ENCODE peak calls at places on chromosomes 7 and 10, in four cellular contexts. M, A, V and Z are unnamed samples.

GRCh38 chr7:14850039-14850438 is 52.5 kb downstream of the DGKB start:
- DNase-seq in A (no peak), V (no peak), M (no peak), Z (no peak)

GRCh38 chr10:96369890-96370574 is 11.2 kb upstream of the OPALIN start:
- DNase-seq in A (no peak), M (peak; percentile 65), V (peak; percentile 10), Z (no peak)

GRCh38 chr7:147700702-147701101 is 889.9 kb upstream of the C7orf33 start:
- DNase-seq in M (no peak), A (no peak), V (no peak), Z (no peak)

GRCh38 chr7:95321720-95322119 is 2.6 kb downstream of the PON1 start:
- DNase-seq in M (no peak), A (no peak), V (no peak), Z (no peak)

GRCh38 chr7:22782616-22783232 is 39.9 kb downstream of the TOMM7 start:
- DNase-seq in A (peak; percentile 88), M (no peak), V (peak; percentile 37), Z (peak; percentile 81)

GRCh38 chr7:57427594-57427993 is 22.4 kb upstream of the ZNF716 start:
- DNase-seq in A (no peak), M (no peak), V (no peak), Z (no peak)

GRCh38 chr10:43648083-43648391 is 644 bp downstream of the ZNF32 start:
- DNase-seq in A (no peak), V (no peak), M (no peak), Z (no peak)

GRCh38 chr10:12353399-12354027 is 4.2 kb downstream of the CAMK1D start:
- DNase-seq in A (no peak), M (no peak), V (no peak), Z (no peak)

GRCh38 chr10:42367532-42368230 is 270.7 kb downstream of the ZNF33B start:
- DNase-seq in V (peak; percentile 62), A (no peak), M (peak; percentile 78), Z (peak; percentile 88)

GRCh38 chr10:22251751-22252285 is 34.0 kb upstream of the EBLN1 start:
- DNase-seq in A (peak; percentile 70), V (peak; percentile 58), M (peak; percentile 77), Z (peak; percentile 86)

GRCh38 chr7:101602484-101603241 is 26.4 kb downstream of the MYL10 start:
- DNase-seq in V (peak; percentile 52), A (peak; percentile 97), M (peak; percentile 83), Z (peak; percentile 87)

GRCh38 chr10:47332946-47333345 is 10.7 kb downstream of the GDF2 start:
- DNase-seq in A (no peak), V (no peak), M (no peak), Z (no peak)

GRCh38 chr7:20299647-20300312 is 30.9 kb upstream of the ITGB8 start:
- DNase-seq in M (no peak), V (peak; percentile 51), A (no peak), Z (no peak)

GRCh38 chr10:125878957-125879835 is 1.9 kb downstream of the DHX32 start:
- DNase-seq in M (no peak), A (no peak), V (peak; percentile 96), Z (no peak)

GRCh38 chr10:17622061-17622460 is 4.9 kb upstream of the HACD1 start:
- DNase-seq in M (no peak), V (peak; percentile 31), A (no peak), Z (no peak)

GRCh38 chr10:61316866-61317265 is 136.3 kb downstream of the TMEM26 start:
- DNase-seq in M (no peak), V (peak; percentile 54), A (no peak), Z (no peak)

GRCh38 chr10:116688241-116688711 is 54.1 kb downstream of the HSPA12A start:
- DNase-seq in V (peak; percentile 85), M (no peak), A (no peak), Z (peak; percentile 26)

GRCh38 chr10:93216341-93216985 is 142.8 kb downstream of the CYP26A1 start:
- DNase-seq in M (no peak), V (no peak), A (no peak), Z (no peak)

GRCh38 chr10:97822261-97822687 is 27.4 kb upstream of the GOLGA7B start:
- DNase-seq in V (peak; percentile 8), A (no peak), M (no peak), Z (no peak)

GRCh38 chr7:134448359-134449229 is 10.3 kb downstream of the AKR1B1 start:
- DNase-seq in A (no peak), V (peak; percentile 86), M (no peak), Z (no peak)

GRCh38 chr7:47153571-47153970 is 428.3 kb downstream of the TNS3 start:
- DNase-seq in M (no peak), V (peak; percentile 11), A (peak; percentile 56), Z (peak; percentile 74)

GRCh38 chr10:77636967-77637473 is 588 bp downstream of the KCNMA1 start:
- DNase-seq in A (peak; percentile 64), M (no peak), V (peak; percentile 25), Z (no peak)

GRCh38 chr10:129093641-129094040 is 373.4 kb upstream of the MGMT start:
- DNase-seq in A (no peak), M (no peak), V (no peak), Z (no peak)

GRCh38 chr10:85124592-85124991 is 796.2 kb downstream of the CCSER2 start:
- DNase-seq in V (no peak), A (no peak), M (no peak), Z (no peak)

GRCh38 chr7:100486753-100487446 is 3.2 kb downstream of the NYAP1 start:
- DNase-seq in M (no peak), V (peak; percentile 36), A (no peak), Z (no peak)

GRCh38 chr7:90692396-90692795 is 96.3 kb downstream of the CDK14 start:
- DNase-seq in A (no peak), M (no peak), V (peak; percentile 75), Z (no peak)

GRCh38 chr7:155166108-155166507 is 96.0 kb downstream of the HTR5A start:
- DNase-seq in A (no peak), V (no peak), M (no peak), Z (no peak)

GRCh38 chr7:113986216-113986615 is 67.4 kb upstream of the PPP1R3A start:
- DNase-seq in V (no peak), A (no peak), M (no peak), Z (no peak)

GRCh38 chr10:48926764-48927163 is 12.9 kb downstream of the LRRC18 start:
- DNase-seq in A (no peak), M (no peak), V (no peak), Z (no peak)
- TF ChIP-seq CTCF in A (no peak), M (no peak), V (no peak), Z (no peak)

GRCh38 chr10:102230264-102230860 is 4.3 kb downstream of the ELOVL3 start:
- DNase-seq in M (peak; percentile 71), V (peak; percentile 60), A (peak; percentile 88), Z (peak; percentile 76)

GRCh38 chr10:102230861-102231356 is 4.8 kb downstream of the ELOVL3 start:
- DNase-seq in M (peak; percentile 64), V (no peak), A (peak; percentile 84), Z (peak; percentile 80)

GRCh38 chr10:102233997-102234396 is 7.3 kb downstream of the PITX3 start:
- DNase-seq in A (no peak), V (no peak), M (no peak), Z (no peak)

GRCh38 chr10:102229810-102230263 is 3.7 kb downstream of the ELOVL3 start:
- DNase-seq in V (peak; percentile 53), M (peak; percentile 81), A (peak; percentile 94), Z (peak; percentile 92)

DNA sequence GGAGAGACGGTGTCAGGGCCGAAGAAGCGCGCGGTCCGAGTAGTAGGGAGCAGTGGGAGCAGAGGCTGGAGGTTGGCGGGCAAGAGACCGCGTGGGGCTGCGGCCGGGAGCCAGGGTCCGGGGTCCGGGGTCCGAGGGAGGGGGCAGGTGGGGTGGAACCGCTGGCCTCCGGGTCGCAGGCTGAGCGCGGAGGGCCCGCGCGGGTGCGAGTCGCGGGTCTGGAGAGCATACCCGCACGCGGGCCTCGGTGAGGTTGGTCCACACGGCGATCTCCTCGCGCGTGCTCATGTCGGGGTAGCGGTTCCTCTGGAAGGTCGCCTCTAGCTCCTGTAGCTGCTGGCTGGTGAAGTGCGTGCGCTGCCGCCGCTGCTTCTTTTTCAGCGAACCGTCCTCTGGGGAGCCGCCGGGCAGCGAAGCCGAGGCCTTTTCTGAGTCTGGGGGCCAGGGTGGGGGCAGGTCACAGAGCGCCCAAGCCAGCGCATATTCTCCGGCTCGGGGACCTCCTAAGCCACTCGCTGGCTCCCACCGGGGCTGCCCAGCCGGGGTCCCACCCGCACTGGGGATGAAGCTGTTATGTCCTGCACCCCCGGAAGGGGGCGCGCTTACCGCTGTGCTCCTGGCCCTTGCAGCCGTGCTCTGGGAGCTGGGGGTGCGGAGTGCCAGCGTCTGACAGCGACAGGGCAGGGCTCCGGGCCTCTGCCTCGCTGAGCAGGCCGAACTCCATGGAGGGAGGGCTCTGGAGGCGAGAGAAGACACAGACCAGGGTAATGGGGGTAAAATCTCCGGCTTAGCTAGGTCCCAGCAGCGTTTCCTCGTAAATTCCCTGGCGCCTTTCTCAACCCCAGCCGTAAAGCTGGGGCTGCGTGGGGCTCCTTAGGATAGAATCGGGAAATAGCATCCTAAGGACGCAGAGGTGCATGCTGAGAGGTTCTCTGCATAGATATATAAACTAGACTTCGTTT is 5.5 kb downstream of the ELOVL3 start:
- DNase-seq in V (no peak), M (peak; percentile 70), A (peak; percentile 94), Z (peak; percentile 86)
- H3K4me3 ChIP-seq in V (no peak overlapping the region), M (peak overlapping the region; percentile 68), A (peak overlapping the region; percentile 33), Z (peak overlapping the region; percentile 50)

GRCh38 chr7:29189743-29190201 is 4.8 kb upstream of the CHN2 start:
- DNase-seq in V (peak; percentile 21), A (peak; percentile 93), M (no peak), Z (peak; percentile 84)
- H3K27ac ChIP-seq in V (no peak overlapping the region), A (no peak overlapping the region), M (no peak overlapping the region), Z (no peak overlapping the region)

GRCh38 chr10:33863347-33863746 is 528.9 kb upstream of the NRP1 start:
- DNase-seq in M (no peak), A (no peak), V (no peak), Z (no peak)

GRCh38 chr10:33859319-33860022 is 525.0 kb upstream of the NRP1 start:
- DNase-seq in V (no peak), M (no peak), A (no peak), Z (no peak)

GRCh38 chr10:33862706-33863105 is 528.2 kb upstream of the NRP1 start:
- DNase-seq in A (no peak), M (no peak), V (no peak), Z (no peak)

GRCh38 chr10:33861833-33862232 is 527.4 kb upstream of the NRP1 start:
- DNase-seq in M (no peak), A (no peak), V (no peak), Z (no peak)

DNA sequence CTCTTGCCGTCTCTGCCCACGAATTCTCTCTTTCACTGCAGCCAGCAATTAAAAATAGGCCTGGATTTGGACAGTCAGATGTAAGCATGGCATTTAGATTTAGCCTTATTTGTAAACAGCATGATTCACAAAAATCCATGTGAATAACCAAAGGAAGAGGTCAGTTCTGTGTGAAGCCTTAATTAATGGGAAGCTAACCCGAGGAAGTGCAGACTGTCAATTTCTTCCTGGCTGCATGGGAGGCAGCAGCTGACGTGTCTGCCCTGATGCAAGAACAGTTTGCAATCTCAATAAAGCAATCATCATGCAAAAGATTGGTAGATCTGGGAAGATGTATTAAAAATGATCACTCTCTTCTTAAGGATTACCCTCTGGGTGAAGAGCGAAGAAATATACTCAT is 526.5 kb upstream of the NRP1 start:
- DNase-seq in A (no peak), M (no peak), V (no peak), Z (no peak)
- TF ChIP-seq CTCF in A (no peak), M (no peak), V (no peak), Z (no peak)